ENCODE peak calls at places on chromosomes 4 and X, in four cellular contexts. W, D, N and R are unnamed samples.

GRCh38 chrX:68462653-68463052 is 29.4 kb upstream of the OPHN1 start:
- DNase-seq in W (no peak), D (no peak), N (no peak), R (no peak)

GRCh38 chr4:8786166-8786565 is 85.5 kb downstream of the HMX1 start:
- DNase-seq in W (no peak), D (no peak), N (no peak), R (no peak)

GRCh38 chr4:76989391-76990061 is 40.0 kb downstream of the SEPTIN11 start:
- DNase-seq in W (no peak), D (peak), N (no peak), R (no peak)

GRCh38 chrX:10007604-10008003 is 40.4 kb downstream of the CLDN34 start:
- DNase-seq in W (no peak), D (no peak), N (no peak), R (no peak)

GRCh38 chr4:67327245-67327860 is 217.9 kb downstream of the CENPC start:
- DNase-seq in W (no peak), D (peak), N (peak), R (peak)

GRCh38 chrX:6465731-6466130 is 69.2 kb downstream of the VCX3A start:
- DNase-seq in W (no peak), D (no peak), N (no peak), R (no peak)

GRCh38 chr4:4871267-4872147 is 12.0 kb downstream of the MSX1 start:
- DNase-seq in W (no peak), D (no peak), N (no peak), R (peak)

GRCh38 chrX:48848847-48849246 is 13.4 kb upstream of the PCSK1N start:
- DNase-seq in W (no peak), D (no peak), N (no peak), R (no peak)

GRCh38 chrX:74521961-74522833 is 92.2 kb downstream of the RLIM start:
- DNase-seq in W (peak), D (no peak), N (no peak), R (no peak)

GRCh38 chrX:140918398-140919043 is 83.9 kb upstream of the SPANXB1 start:
- DNase-seq in W (peak), D (no peak), N (peak), R (no peak)

GRCh38 chrX:68332156-68332823 is 101.0 kb downstream of the OPHN1 start:
- DNase-seq in W (no peak), D (no peak), N (no peak), R (no peak)

GRCh38 chr4:86359944-86360478 is at the start of gene MAPK10:
- DNase-seq in W (peak), D (no peak), N (peak), R (peak)

GRCh38 chr4:158282252-158282651 is 72.0 kb downstream of the TMEM144 start:
- DNase-seq in W (no peak), D (no peak), N (no peak), R (no peak)

GRCh38 chr4:153310793-153311192 is 33.7 kb upstream of the MND1 start:
- DNase-seq in W (no peak), D (no peak), N (no peak), R (no peak)

GRCh38 chrX:101160001-101160400 is 59.6 kb upstream of the DRP2 start:
- DNase-seq in W (no peak), D (no peak), N (no peak), R (no peak)

GRCh38 chrX:149937881-149938426 is 337 bp downstream of the EOLA2 start:
- DNase-seq in W (no peak), D (no peak), N (no peak), R (no peak)

GRCh38 chrX:9611436-9612145 is 146.7 kb downstream of the TBL1X start:
- DNase-seq in W (no peak), D (no peak), N (no peak), R (no peak)

GRCh38 chr4:27239651-27240050 is 379.0 kb downstream of the STIM2 start:
- DNase-seq in W (no peak), D (no peak), N (no peak), R (no peak)

GRCh38 chr4:27234306-27234899 is 373.8 kb downstream of the STIM2 start:
- DNase-seq in W (no peak), D (no peak), N (no peak), R (no peak)
- TF ChIP-seq CTCF in W (no peak), D (no peak), N (no peak), R (no peak)

GRCh38 chr4:189974056-189974455 is 33.4 kb downstream of the FRG1 start:
- DNase-seq in W (no peak), D (no peak), N (no peak), R (no peak)
- TF ChIP-seq CTCF in W (peak), D (no peak), N (peak), R (peak)

GRCh38 chrX:12379666-12380065 is 241.4 kb downstream of the FRMPD4 start:
- DNase-seq in W (no peak), D (no peak), N (no peak), R (no peak)

GRCh38 chrX:12378706-12379105 is 240.4 kb downstream of the FRMPD4 start:
- DNase-seq in W (no peak), D (no peak), N (no peak), R (no peak)

GRCh38 chrX:12378263-12378662 is 240.0 kb downstream of the FRMPD4 start:
- DNase-seq in W (no peak), D (no peak), N (no peak), R (no peak)

GRCh38 chrX:12383196-12383595 is 244.9 kb downstream of the FRMPD4 start:
- DNase-seq in W (no peak), D (no peak), N (no peak), R (no peak)
- TF ChIP-seq CTCF in W (peak), D (no peak), N (no peak), R (peak)

GRCh38 chrX:275967-276587 is 5.1 kb upstream of the PLCXD1 start:
- DNase-seq in W (no peak), D (peak), N (no peak), R (no peak)
- TF ChIP-seq CTCF in W (peak), D (no peak), N (no peak), R (peak)

DNA sequence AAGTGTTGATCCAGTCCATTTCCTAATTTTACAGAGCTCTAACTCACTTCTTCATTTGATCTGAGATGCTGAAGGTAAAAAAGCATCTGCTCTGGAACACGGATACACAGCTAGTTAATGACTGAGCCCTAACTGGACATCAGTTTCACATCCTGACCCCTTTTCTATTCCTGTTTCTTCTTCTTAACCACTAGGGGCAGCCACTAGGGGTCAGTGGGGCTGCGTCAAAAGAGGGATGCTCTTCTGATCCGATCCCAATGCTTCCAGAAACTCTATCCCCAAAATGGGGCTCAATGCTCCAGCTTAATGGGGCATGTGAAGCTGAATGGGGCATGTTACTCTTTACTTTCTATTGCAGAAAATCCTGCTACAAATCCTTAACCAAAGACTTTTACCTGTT is 33.4 kb upstream of the PHKA2 start:
- DNase-seq in W (no peak), D (no peak), N (no peak), R (no peak)
- TF ChIP-seq CTCF in W (peak), D (no peak), N (peak), R (peak)